ENCODE peak calls at places on chromosomes 5 and 9, in six cellular contexts. C is upper lobe of right lung; P is CD4-positive, alpha-beta T cell; M is right lobe of liver; V is K562; B is right cardiac atrium. G is an unnamed sample.

GRCh38 chr9:92270511-92270910 is 23.0 kb downstream of the IARS1 start:
- DNase-seq in C (no peak), P (no peak), M (no peak), V (no peak), B (no peak), G (no peak)

GRCh38 chr5:36881304-36881703 is 4.7 kb downstream of the NIPBL start:
- DNase-seq in C (no peak), P (no peak), M (no peak), V (no peak), B (no peak), G (no peak)

GRCh38 chr9:87786423-87786822 is 60.5 kb downstream of the CTSL start:
- DNase-seq in C (no peak), P (no peak), M (no peak), V (no peak), B (no peak), G (no peak)

GRCh38 chr9:81474125-81474524 is 215.2 kb downstream of the TLE1 start:
- DNase-seq in C (no peak), P (no peak), M (no peak), V (no peak), B (no peak), G (no peak)

GRCh38 chr5:168611163-168611562 is 32.0 kb upstream of the PANK3 start:
- DNase-seq in C (no peak), P (no peak), M (no peak), V (no peak), B (no peak), G (no peak)

GRCh38 chr5:142872795-142873194 is 102.6 kb downstream of the ARHGAP26 start:
- DNase-seq in C (no peak), P (no peak), M (no peak), V (no peak), B (no peak), G (no peak)

GRCh38 chr5:66171349-66172344 is 27.5 kb downstream of the SREK1 start:
- DNase-seq in C (no peak), P (peak), M (no peak), V (peak), B (peak), G (no peak)

GRCh38 chr9:97564291-97565175 is 63.1 kb downstream of the TMOD1 start:
- DNase-seq in C (peak), P (no peak), M (peak), V (peak), B (peak), G (peak)

GRCh38 chr9:35616681-35617459 is 1.3 kb downstream of the CD72 start:
- DNase-seq in C (peak), P (peak), M (peak), V (peak), B (peak), G (peak)

GRCh38 chr5:12292610-12293204 is 388.5 kb upstream of the CTNND2 start:
- DNase-seq in C (no peak), P (no peak), M (no peak), V (peak), B (no peak), G (no peak)

GRCh38 chr9:94586814-94587213 is 6.8 kb downstream of the FBP2 start:
- DNase-seq in C (no peak), P (no peak), M (peak), V (no peak), B (no peak), G (no peak)

GRCh38 chr9:87840126-87840525 is 42.6 kb upstream of the SPATA31E1 start:
- DNase-seq in C (no peak), P (no peak), M (no peak), V (no peak), B (no peak), G (no peak)

GRCh38 chr5:177982956-177983355 is 13.1 kb downstream of the PROP1 start:
- DNase-seq in C (no peak), P (no peak), M (no peak), V (no peak), B (no peak), G (no peak)

GRCh38 chr5:138869763-138870500 is 5.2 kb downstream of the LRRTM2 start:
- DNase-seq in C (no peak), P (no peak), M (no peak), V (no peak), B (no peak), G (no peak)

GRCh38 chr5:27474395-27474794 is 436.0 kb upstream of the CDH9 start:
- DNase-seq in C (no peak), P (no peak), M (no peak), V (no peak), B (no peak), G (no peak)

GRCh38 chr5:54309237-54309636 is 1.1 kb downstream of the ARL15 start:
- DNase-seq in C (no peak), P (no peak), M (no peak), V (peak), B (peak), G (no peak)

GRCh38 chr5:55344392-55344992 is 36.7 kb downstream of the MTREX start:
- DNase-seq in C (no peak), P (peak), M (peak), V (peak), B (peak), G (peak)

GRCh38 chr5:169265888-169266287 is 35.1 kb downstream of the SLIT3 start:
- DNase-seq in C (no peak), P (no peak), M (no peak), V (peak), B (no peak), G (no peak)

GRCh38 chr9:6894135-6894534 is 136.4 kb downstream of the KDM4C start:
- DNase-seq in C (no peak), P (no peak), M (no peak), V (no peak), B (no peak), G (no peak)

GRCh38 chr9:21023861-21024260 is 7.6 kb downstream of the HACD4 start:
- DNase-seq in C (no peak), P (no peak), M (no peak), V (no peak), B (no peak), G (no peak)

GRCh38 chr5:161078793-161079192 is 226.8 kb upstream of the ATP10B start:
- DNase-seq in C (no peak), P (no peak), M (no peak), V (no peak), B (no peak), G (no peak)

GRCh38 chr5:179694561-179694960 is 4.2 kb upstream of the CANX start:
- DNase-seq in C (no peak), P (no peak), M (no peak), V (no peak), B (no peak), G (no peak)

GRCh38 chr5:2297991-2298390 is 415.3 kb upstream of the IRX4 start:
- DNase-seq in C (no peak), P (no peak), M (no peak), V (no peak), B (no peak), G (no peak)

GRCh38 chr9:137236936-137237421 is 4.1 kb upstream of the TUBB4B start:
- DNase-seq in C (no peak), P (no peak), M (no peak), V (no peak), B (no peak), G (no peak)

GRCh38 chr9:104177003-104177611 is 83.0 kb downstream of the SMC2 start:
- DNase-seq in C (no peak), P (no peak), M (no peak), V (no peak), B (no peak), G (no peak)

GRCh38 chr5:122770479-122770878 is 4.4 kb upstream of the SNX2 start:
- DNase-seq in C (no peak), P (no peak), M (no peak), V (peak), B (no peak), G (no peak)

GRCh38 chr5:73031839-73032238 is 76.0 kb downstream of the FCHO2 start:
- DNase-seq in C (no peak), P (no peak), M (no peak), V (peak), B (peak), G (no peak)

GRCh38 chr9:18605763-18606162 is 131.8 kb downstream of the ADAMTSL1 start:
- DNase-seq in C (no peak), P (no peak), M (peak), V (no peak), B (peak), G (no peak)

GRCh38 chr5:150780180-150780692 is 1.7 kb downstream of the SMIM3 start:
- DNase-seq in C (no peak), P (no peak), M (no peak), V (no peak), B (peak), G (no peak)

GRCh38 chr9:99822096-99822595 is 461 bp downstream of the NR4A3 start:
- DNase-seq in C (no peak), P (no peak), M (no peak), V (no peak), B (no peak), G (peak)

GRCh38 chr5:33170414-33170813 is 270.4 kb upstream of the TARS1 start:
- DNase-seq in C (no peak), P (no peak), M (no peak), V (no peak), B (no peak), G (no peak)

GRCh38 chr5:139752506-139753350 is 42.9 kb upstream of the PSD2 start:
- DNase-seq in C (no peak), P (no peak), M (no peak), V (peak), B (no peak), G (no peak)

GRCh38 chr5:31382051-31382878 is 149.6 kb downstream of the DROSHA start:
- DNase-seq in C (no peak), P (no peak), M (no peak), V (no peak), B (no peak), G (no peak)

GRCh38 chr5:143920772-143921171 is 108.8 kb downstream of the HMHB1 start:
- DNase-seq in C (no peak), P (no peak), M (no peak), V (no peak), B (no peak), G (no peak)

GRCh38 chr9:81552571-81552970 is 136.8 kb downstream of the TLE1 start:
- DNase-seq in C (no peak), P (no peak), M (no peak), V (no peak), B (no peak), G (no peak)

GRCh38 chr9:27888661-27889295 is 315.5 kb upstream of the C9orf72 start:
- DNase-seq in C (peak), P (peak), M (peak), V (peak), B (peak), G (no peak)

GRCh38 chr5:145838276-145838675 is 3.1 kb upstream of the PRELID2 start:
- DNase-seq in C (no peak), P (no peak), M (no peak), V (peak), B (no peak), G (no peak)

GRCh38 chr5:145835839-145836222 is 689 bp upstream of the PRELID2 start:
- DNase-seq in C (no peak), P (no peak), M (no peak), V (no peak), B (no peak), G (no peak)

GRCh38 chr5:145833616-145834200 is 1.4 kb downstream of the PRELID2 start:
- DNase-seq in C (no peak), P (no peak), M (no peak), V (no peak), B (no peak), G (no peak)

GRCh38 chr5:145834554-145834916 is 607 bp downstream of the PRELID2 start:
- DNase-seq in C (no peak), P (no peak), M (no peak), V (peak), B (no peak), G (no peak)

DNA sequence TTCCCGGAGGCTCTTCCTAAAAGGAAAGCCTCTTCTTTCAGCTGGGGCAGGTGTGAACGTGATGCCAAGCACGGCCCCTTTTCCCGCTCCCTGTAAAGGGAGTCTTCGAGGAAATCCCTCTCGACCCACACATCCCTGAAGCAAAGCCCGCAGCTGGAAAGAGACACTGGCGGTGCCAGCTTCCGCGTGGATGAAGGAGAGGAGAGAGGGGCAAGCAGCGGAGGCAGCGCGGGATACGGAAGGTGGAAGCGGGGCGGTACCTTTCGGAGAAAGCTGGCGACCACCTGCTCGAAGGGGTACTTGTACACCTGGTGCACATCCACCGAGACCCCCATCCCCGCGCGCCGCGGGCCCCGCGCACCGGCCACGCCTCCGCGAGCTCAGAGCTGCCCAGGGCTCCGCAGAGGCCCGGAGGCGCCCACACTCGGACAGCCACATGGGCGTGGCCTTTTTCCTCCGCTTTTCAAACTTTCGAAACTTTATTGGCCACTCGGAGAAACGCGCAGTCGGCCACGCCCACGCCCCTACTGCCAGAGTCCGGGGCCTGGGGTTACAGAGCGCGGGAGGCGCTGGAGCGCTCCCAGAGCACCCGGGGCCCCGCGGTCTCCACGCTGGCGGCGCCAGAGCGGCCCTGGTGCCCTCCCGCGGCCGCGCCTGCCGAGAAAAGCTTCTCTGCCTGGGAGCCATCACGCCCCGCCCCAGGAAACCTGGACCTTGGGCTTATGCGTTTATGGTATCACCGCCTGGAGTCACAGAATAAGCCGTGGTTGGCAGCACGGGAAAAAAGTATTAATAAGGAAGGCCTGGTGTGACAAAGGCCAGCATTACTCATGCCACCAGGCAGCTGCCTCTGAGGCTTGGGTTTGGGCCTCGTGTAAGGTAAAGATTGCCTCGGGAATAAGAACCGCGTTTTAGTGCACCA is at the start of gene PRELID2:
- DNase-seq in C (peak), P (peak), M (peak), V (peak), B (peak), G (peak)
- H3K27ac ChIP-seq in C (peak), P (no peak), M (peak), V (peak), B (peak), G (peak)

GRCh38 chr9:134591573-134591981 is 50.0 kb upstream of the COL5A1 start:
- DNase-seq in C (no peak), P (no peak), M (no peak), V (no peak), B (peak), G (no peak)

GRCh38 chr9:134593286-134593685 is 48.3 kb upstream of the COL5A1 start:
- DNase-seq in C (no peak), P (no peak), M (no peak), V (no peak), B (peak), G (no peak)

GRCh38 chr9:134592018-134592818 is 49.4 kb upstream of the COL5A1 start:
- DNase-seq in C (peak), P (no peak), M (no peak), V (peak), B (peak), G (no peak)

GRCh38 chr9:134593756-134594375 is 47.7 kb upstream of the COL5A1 start:
- DNase-seq in C (no peak), P (no peak), M (no peak), V (no peak), B (peak), G (no peak)

GRCh38 chr9:134592819-134593200 is 48.8 kb upstream of the COL5A1 start:
- DNase-seq in C (no peak), P (no peak), M (no peak), V (no peak), B (no peak), G (no peak)
- H3K27ac ChIP-seq in C (no peak), P (no peak), M (no peak), V (no peak), B (no peak), G (no peak)

GRCh38 chr5:1008451-1009358 is at the start of gene NKD2:
- DNase-seq in C (peak), P (peak), M (peak), V (peak), B (peak), G (peak)

GRCh38 chr5:1011226-1011631 is 2.6 kb downstream of the NKD2 start:
- DNase-seq in C (peak), P (peak), M (peak), V (peak), B (peak), G (peak)

GRCh38 chr5:1010641-1011046 is 2.0 kb downstream of the NKD2 start:
- DNase-seq in C (peak), P (no peak), M (peak), V (no peak), B (peak), G (peak)

GRCh38 chr5:1009359-1010180 is 968 bp downstream of the NKD2 start:
- DNase-seq in C (peak), P (no peak), M (peak), V (no peak), B (peak), G (no peak)

DNA sequence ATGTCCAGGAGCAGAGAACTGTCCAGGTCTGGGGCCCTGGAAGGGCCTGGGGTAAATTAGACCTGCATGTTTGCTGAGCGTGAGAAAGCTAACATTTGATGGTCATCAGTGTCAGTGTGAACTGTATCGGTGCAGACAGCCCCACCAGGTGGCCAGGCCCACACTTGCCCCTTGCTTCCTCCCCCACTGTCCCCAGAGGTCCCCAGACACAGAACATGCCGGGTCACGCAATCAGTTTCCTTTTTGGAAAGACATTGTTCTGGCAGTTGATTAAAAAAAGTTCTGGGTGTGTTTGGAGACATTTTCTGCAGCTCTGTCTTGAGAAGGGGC is 1.5 kb downstream of the NKD2 start:
- DNase-seq in C (no peak), P (no peak), M (no peak), V (no peak), B (no peak), G (no peak)
- H3K27ac ChIP-seq in C (peak), P (no peak), M (no peak), V (no peak), B (no peak), G (no peak)

GRCh38 chr9:80070071-80070742 is 498.4 kb downstream of the TLE4 start:
- DNase-seq in C (no peak), P (no peak), M (no peak), V (no peak), B (no peak), G (no peak)
- H3K27ac ChIP-seq in C (no peak), P (no peak), M (no peak), V (no peak), B (no peak), G (no peak)

DNA sequence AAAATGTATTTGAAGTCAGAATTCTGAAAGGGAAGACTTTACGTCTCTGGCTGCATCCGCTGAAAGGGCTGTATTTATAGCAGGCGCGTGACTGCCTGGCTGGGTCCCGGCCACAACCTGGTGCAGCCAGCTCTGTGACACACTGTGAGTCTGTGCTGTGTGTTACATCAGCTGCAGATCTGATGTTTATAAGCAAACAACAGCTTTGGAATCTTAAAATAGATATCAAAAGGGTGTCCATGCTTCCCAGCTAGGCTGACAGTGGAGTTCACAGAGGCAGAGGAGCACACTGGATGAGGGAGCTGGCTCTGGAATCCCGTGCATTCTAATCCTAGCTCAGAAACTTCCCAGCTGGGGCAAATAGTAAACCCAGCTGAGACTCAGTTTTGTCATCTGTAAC is 433.4 kb upstream of the BRINP1 start:
- DNase-seq in C (no peak), P (no peak), M (no peak), V (no peak), B (peak), G (peak)
- H3K27ac ChIP-seq in C (peak), P (no peak), M (no peak), V (no peak), B (peak), G (peak)

GRCh38 chr5:128038641-128039040 is 44.9 kb upstream of the SLC12A2 start:
- DNase-seq in C (no peak), P (no peak), M (no peak), V (peak), B (no peak), G (no peak)
- H3K27ac ChIP-seq in C (no peak), P (no peak), M (no peak), V (no peak), B (no peak), G (no peak)

DNA sequence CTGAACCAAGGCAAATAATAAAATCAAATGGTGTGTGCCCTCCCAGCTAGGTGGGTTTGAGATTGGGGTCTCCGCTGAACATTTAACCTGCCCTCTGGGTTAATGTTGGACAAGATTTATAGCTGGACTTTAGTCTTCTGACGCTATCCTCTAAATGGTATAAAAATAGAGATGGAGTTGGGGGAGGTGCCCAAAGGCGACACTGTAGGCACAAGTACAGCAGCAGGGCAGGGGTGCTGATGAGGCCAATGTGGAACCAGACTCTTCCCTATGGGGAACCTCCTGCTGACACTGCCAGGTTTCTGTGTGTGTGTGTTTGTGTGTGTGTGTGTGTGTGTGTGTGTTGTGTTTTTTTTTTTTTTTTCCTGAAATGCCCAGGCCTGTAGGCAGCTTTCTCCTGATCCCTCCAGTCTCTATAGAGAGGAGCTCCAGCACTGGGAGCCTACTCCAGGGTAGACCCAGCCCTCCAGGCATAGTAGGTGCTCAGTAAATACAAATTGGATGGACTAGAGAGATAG is 37.9 kb downstream of the PCDH1 start:
- DNase-seq in C (no peak), P (no peak), M (no peak), V (no peak), B (no peak), G (no peak)
- H3K27ac ChIP-seq in C (no peak), P (no peak), M (no peak), V (no peak), B (no peak), G (no peak)